ENCODE peak calls at places on chromosomes 6 and 20, in seven cellular contexts. One of them, this sample, is unnamed.
A peak's percentile ranks its signal among the peaks of the same experiment; 100 is the strongest.

GRCh38 chr20:3390759-3391500 is 16.5 kb downstream of the DNAAF9 start:
- DNase-seq in Peyer's patch: no peak
- DNase-seq in naive thymus-derived CD8-positive, alpha-beta T cell: no peak
- DNase-seq in Calu3: no peak
- DNase-seq in NCI-H1694 treated with DMSO at 0.1 percent for 48 hours: no peak
- DNase-seq in amniotic stem cell: no peak
- DNase-seq in HFFc6: no peak
- DNase-seq in this sample: no peak

GRCh38 chr20:16352321-16352720 is 220.9 kb downstream of the KIF16B start:
- DNase-seq in amniotic stem cell: no peak
- DNase-seq in HFFc6: no peak
- DNase-seq in Calu3: no peak
- DNase-seq in NCI-H1694 treated with DMSO at 0.1 percent for 48 hours: no peak
- DNase-seq in Peyer's patch: no peak
- DNase-seq in naive thymus-derived CD8-positive, alpha-beta T cell: no peak
- DNase-seq in this sample: no peak

GRCh38 chr6:14294270-14294951 is 176.8 kb downstream of the CD83 start:
- DNase-seq in Calu3: no peak
- DNase-seq in amniotic stem cell: no peak
- DNase-seq in naive thymus-derived CD8-positive, alpha-beta T cell: no peak
- DNase-seq in NCI-H1694 treated with DMSO at 0.1 percent for 48 hours: no peak
- DNase-seq in Peyer's patch: no peak
- DNase-seq in HFFc6: no peak
- DNase-seq in this sample: no peak

GRCh38 chr6:51480040-51480439 is 607.4 kb downstream of the PKHD1 start:
- DNase-seq in Peyer's patch: peak; percentile 48
- DNase-seq in HFFc6: no peak
- DNase-seq in amniotic stem cell: no peak
- DNase-seq in NCI-H1694 treated with DMSO at 0.1 percent for 48 hours: no peak
- DNase-seq in naive thymus-derived CD8-positive, alpha-beta T cell: no peak
- DNase-seq in Calu3: no peak
- DNase-seq in this sample: no peak

GRCh38 chr6:142088858-142089216 is 43.9 kb upstream of the GJE1 start:
- DNase-seq in naive thymus-derived CD8-positive, alpha-beta T cell: no peak
- DNase-seq in amniotic stem cell: no peak
- DNase-seq in NCI-H1694 treated with DMSO at 0.1 percent for 48 hours: no peak
- DNase-seq in HFFc6: peak; percentile 24
- DNase-seq in Peyer's patch: no peak
- DNase-seq in Calu3: no peak
- DNase-seq in this sample: no peak

GRCh38 chr6:109059591-109060021 is 35.0 kb downstream of the SESN1 start:
- DNase-seq in Calu3: no peak
- DNase-seq in HFFc6: no peak
- DNase-seq in NCI-H1694 treated with DMSO at 0.1 percent for 48 hours: no peak
- DNase-seq in naive thymus-derived CD8-positive, alpha-beta T cell: no peak
- DNase-seq in Peyer's patch: no peak
- DNase-seq in amniotic stem cell: no peak
- DNase-seq in this sample: no peak

GRCh38 chr20:7585126-7585679 is 355.1 kb downstream of the HAO1 start:
- DNase-seq in amniotic stem cell: no peak
- DNase-seq in NCI-H1694 treated with DMSO at 0.1 percent for 48 hours: no peak
- DNase-seq in HFFc6: no peak
- DNase-seq in naive thymus-derived CD8-positive, alpha-beta T cell: no peak
- DNase-seq in Peyer's patch: no peak
- DNase-seq in Calu3: peak; percentile 12
- DNase-seq in this sample: no peak

GRCh38 chr20:63453029-63453523 is 19.4 kb downstream of the KCNQ2 start:
- DNase-seq in naive thymus-derived CD8-positive, alpha-beta T cell: no peak
- DNase-seq in amniotic stem cell: no peak
- DNase-seq in HFFc6: no peak
- DNase-seq in Peyer's patch: no peak
- DNase-seq in Calu3: peak; percentile 57
- DNase-seq in NCI-H1694 treated with DMSO at 0.1 percent for 48 hours: no peak
- DNase-seq in this sample: no peak

GRCh38 chr6:67535946-67536345 is 1099.1 kb upstream of the ADGRB3 start:
- DNase-seq in HFFc6: no peak
- DNase-seq in naive thymus-derived CD8-positive, alpha-beta T cell: no peak
- DNase-seq in amniotic stem cell: no peak
- DNase-seq in Calu3: no peak
- DNase-seq in Peyer's patch: no peak
- DNase-seq in NCI-H1694 treated with DMSO at 0.1 percent for 48 hours: no peak
- DNase-seq in this sample: no peak

GRCh38 chr6:82176616-82177015 is 70.9 kb downstream of the IBTK start:
- DNase-seq in HFFc6: no peak
- DNase-seq in Calu3: no peak
- DNase-seq in naive thymus-derived CD8-positive, alpha-beta T cell: no peak
- DNase-seq in Peyer's patch: no peak
- DNase-seq in amniotic stem cell: no peak
- DNase-seq in NCI-H1694 treated with DMSO at 0.1 percent for 48 hours: no peak
- DNase-seq in this sample: no peak

GRCh38 chr20:57618766-57619052 is 1.5 kb downstream of the ZBP1 start:
- DNase-seq in naive thymus-derived CD8-positive, alpha-beta T cell: no peak
- DNase-seq in Calu3: no peak
- DNase-seq in Peyer's patch: no peak
- DNase-seq in amniotic stem cell: no peak
- DNase-seq in HFFc6: no peak
- DNase-seq in NCI-H1694 treated with DMSO at 0.1 percent for 48 hours: no peak
- DNase-seq in this sample: no peak

GRCh38 chr6:134870677-134871498 is 79.0 kb downstream of the ALDH8A1 start:
- DNase-seq in Calu3: no peak
- DNase-seq in NCI-H1694 treated with DMSO at 0.1 percent for 48 hours: no peak
- DNase-seq in naive thymus-derived CD8-positive, alpha-beta T cell: no peak
- DNase-seq in Peyer's patch: no peak
- DNase-seq in HFFc6: no peak
- DNase-seq in amniotic stem cell: no peak
- DNase-seq in this sample: no peak

GRCh38 chr20:1831606-1832005 is 63.6 kb upstream of the SIRPA start:
- DNase-seq in HFFc6: no peak
- DNase-seq in NCI-H1694 treated with DMSO at 0.1 percent for 48 hours: no peak
- DNase-seq in Calu3: no peak
- DNase-seq in Peyer's patch: no peak
- DNase-seq in naive thymus-derived CD8-positive, alpha-beta T cell: no peak
- DNase-seq in amniotic stem cell: no peak
- DNase-seq in this sample: no peak

GRCh38 chr6:31850765-31851484 is 11.7 kb downstream of the NEU1 start:
- DNase-seq in naive thymus-derived CD8-positive, alpha-beta T cell: no peak
- DNase-seq in Peyer's patch: no peak
- DNase-seq in NCI-H1694 treated with DMSO at 0.1 percent for 48 hours: no peak
- DNase-seq in amniotic stem cell: no peak
- DNase-seq in Calu3: no peak
- DNase-seq in HFFc6: no peak
- DNase-seq in this sample: no peak

GRCh38 chr6:38522322-38522721 is 117.4 kb downstream of the BTBD9 start:
- DNase-seq in NCI-H1694 treated with DMSO at 0.1 percent for 48 hours: no peak
- DNase-seq in Peyer's patch: no peak
- DNase-seq in amniotic stem cell: no peak
- DNase-seq in HFFc6: no peak
- DNase-seq in Calu3: no peak
- DNase-seq in naive thymus-derived CD8-positive, alpha-beta T cell: no peak
- DNase-seq in this sample: no peak

GRCh38 chr6:45608252-45608911 is 230.6 kb upstream of the SUPT3H start:
- DNase-seq in NCI-H1694 treated with DMSO at 0.1 percent for 48 hours: no peak
- DNase-seq in naive thymus-derived CD8-positive, alpha-beta T cell: no peak
- DNase-seq in HFFc6: no peak
- DNase-seq in Peyer's patch: no peak
- DNase-seq in Calu3: peak; percentile 42
- DNase-seq in amniotic stem cell: no peak
- DNase-seq in this sample: no peak

GRCh38 chr20:25269833-25270170 is 21.9 kb downstream of the PYGB start:
- DNase-seq in Peyer's patch: peak; percentile 37
- DNase-seq in HFFc6: no peak
- DNase-seq in amniotic stem cell: no peak
- DNase-seq in naive thymus-derived CD8-positive, alpha-beta T cell: no peak
- DNase-seq in Calu3: no peak
- DNase-seq in NCI-H1694 treated with DMSO at 0.1 percent for 48 hours: no peak
- DNase-seq in this sample: peak; percentile 18

GRCh38 chr6:40936810-40937209 is 102.2 kb downstream of the UNC5CL start:
- DNase-seq in Peyer's patch: no peak
- DNase-seq in Calu3: no peak
- DNase-seq in amniotic stem cell: peak; percentile 63
- DNase-seq in HFFc6: peak; percentile 88
- DNase-seq in NCI-H1694 treated with DMSO at 0.1 percent for 48 hours: no peak
- DNase-seq in naive thymus-derived CD8-positive, alpha-beta T cell: no peak
- DNase-seq in this sample: no peak

GRCh38 chr20:19274412-19275015 is 62.1 kb downstream of the SLC24A3 start:
- DNase-seq in naive thymus-derived CD8-positive, alpha-beta T cell: no peak
- DNase-seq in Calu3: no peak
- DNase-seq in Peyer's patch: no peak
- DNase-seq in HFFc6: no peak
- DNase-seq in NCI-H1694 treated with DMSO at 0.1 percent for 48 hours: no peak
- DNase-seq in amniotic stem cell: no peak
- DNase-seq in this sample: peak; percentile 67

GRCh38 chr20:61571221-61571620 is 319.2 kb downstream of the CDH4 start:
- DNase-seq in amniotic stem cell: no peak
- DNase-seq in HFFc6: no peak
- DNase-seq in NCI-H1694 treated with DMSO at 0.1 percent for 48 hours: no peak
- DNase-seq in Calu3: no peak
- DNase-seq in naive thymus-derived CD8-positive, alpha-beta T cell: no peak
- DNase-seq in Peyer's patch: no peak
- DNase-seq in this sample: no peak

GRCh38 chr20:37657924-37658800 is 35.7 kb upstream of the CTNNBL1 start:
- DNase-seq in Peyer's patch: no peak
- DNase-seq in Calu3: no peak
- DNase-seq in amniotic stem cell: no peak
- DNase-seq in HFFc6: no peak
- DNase-seq in NCI-H1694 treated with DMSO at 0.1 percent for 48 hours: no peak
- DNase-seq in naive thymus-derived CD8-positive, alpha-beta T cell: no peak
- DNase-seq in this sample: no peak

GRCh38 chr20:34512266-34512954 is 3.8 kb upstream of the DYNLRB1 start:
- DNase-seq in HFFc6: no peak
- DNase-seq in NCI-H1694 treated with DMSO at 0.1 percent for 48 hours: no peak
- DNase-seq in Calu3: no peak
- DNase-seq in Peyer's patch: no peak
- DNase-seq in amniotic stem cell: no peak
- DNase-seq in naive thymus-derived CD8-positive, alpha-beta T cell: no peak
- DNase-seq in this sample: no peak

GRCh38 chr6:170276369-170277057 is 14.4 kb downstream of the DLL1 start:
- DNase-seq in HFFc6: no peak
- DNase-seq in NCI-H1694 treated with DMSO at 0.1 percent for 48 hours: no peak
- DNase-seq in Peyer's patch: peak; percentile 71
- DNase-seq in Calu3: no peak
- DNase-seq in amniotic stem cell: no peak
- DNase-seq in naive thymus-derived CD8-positive, alpha-beta T cell: no peak
- DNase-seq in this sample: peak; percentile 44

GRCh38 chr6:163861627-163862026 is 447.1 kb downstream of the QKI start:
- DNase-seq in Peyer's patch: no peak
- DNase-seq in naive thymus-derived CD8-positive, alpha-beta T cell: no peak
- DNase-seq in amniotic stem cell: no peak
- DNase-seq in NCI-H1694 treated with DMSO at 0.1 percent for 48 hours: no peak
- DNase-seq in Calu3: no peak
- DNase-seq in HFFc6: no peak
- DNase-seq in this sample: no peak

GRCh38 chr20:16844406-16844805 is 96.2 kb downstream of the OTOR start:
- DNase-seq in HFFc6: no peak
- DNase-seq in Peyer's patch: no peak
- DNase-seq in amniotic stem cell: no peak
- DNase-seq in Calu3: no peak
- DNase-seq in NCI-H1694 treated with DMSO at 0.1 percent for 48 hours: no peak
- DNase-seq in naive thymus-derived CD8-positive, alpha-beta T cell: no peak
- DNase-seq in this sample: no peak

GRCh38 chr6:148520109-148520841 is 177.6 kb downstream of the SASH1 start:
- DNase-seq in Calu3: no peak
- DNase-seq in Peyer's patch: peak; percentile 90
- DNase-seq in NCI-H1694 treated with DMSO at 0.1 percent for 48 hours: no peak
- DNase-seq in naive thymus-derived CD8-positive, alpha-beta T cell: no peak
- DNase-seq in HFFc6: no peak
- DNase-seq in amniotic stem cell: no peak
- DNase-seq in this sample: no peak

GRCh38 chr6:139335447-139336210 is 38.8 kb downstream of the CITED2 start:
- DNase-seq in HFFc6: no peak
- DNase-seq in naive thymus-derived CD8-positive, alpha-beta T cell: no peak
- DNase-seq in NCI-H1694 treated with DMSO at 0.1 percent for 48 hours: no peak
- DNase-seq in Peyer's patch: no peak
- DNase-seq in amniotic stem cell: no peak
- DNase-seq in Calu3: no peak
- DNase-seq in this sample: no peak

GRCh38 chr6:49110876-49111275 is 352.2 kb downstream of the MMUT start:
- DNase-seq in amniotic stem cell: no peak
- DNase-seq in Peyer's patch: no peak
- DNase-seq in NCI-H1694 treated with DMSO at 0.1 percent for 48 hours: no peak
- DNase-seq in HFFc6: no peak
- DNase-seq in Calu3: no peak
- DNase-seq in naive thymus-derived CD8-positive, alpha-beta T cell: no peak
- DNase-seq in this sample: no peak

GRCh38 chr20:53149652-53150205 is 177.6 kb downstream of the TSHZ2 start:
- DNase-seq in amniotic stem cell: no peak
- DNase-seq in naive thymus-derived CD8-positive, alpha-beta T cell: no peak
- DNase-seq in HFFc6: no peak
- DNase-seq in Peyer's patch: no peak
- DNase-seq in Calu3: no peak
- DNase-seq in NCI-H1694 treated with DMSO at 0.1 percent for 48 hours: no peak
- DNase-seq in this sample: no peak

GRCh38 chr20:7742479-7742878 is 197.8 kb downstream of the HAO1 start:
- DNase-seq in naive thymus-derived CD8-positive, alpha-beta T cell: no peak
- DNase-seq in Calu3: peak; percentile 26
- DNase-seq in Peyer's patch: no peak
- DNase-seq in HFFc6: no peak
- DNase-seq in NCI-H1694 treated with DMSO at 0.1 percent for 48 hours: peak; percentile 42
- DNase-seq in amniotic stem cell: no peak
- DNase-seq in this sample: peak; percentile 29

GRCh38 chr6:13561624-13562267 is 12.7 kb upstream of the SIRT5 start:
- DNase-seq in NCI-H1694 treated with DMSO at 0.1 percent for 48 hours: no peak
- DNase-seq in amniotic stem cell: no peak
- DNase-seq in HFFc6: no peak
- DNase-seq in Peyer's patch: no peak
- DNase-seq in naive thymus-derived CD8-positive, alpha-beta T cell: no peak
- DNase-seq in Calu3: no peak
- DNase-seq in this sample: no peak

GRCh38 chr6:52154381-52154780 is 31.8 kb upstream of the IL17A start:
- DNase-seq in naive thymus-derived CD8-positive, alpha-beta T cell: no peak
- DNase-seq in Calu3: no peak
- DNase-seq in Peyer's patch: no peak
- DNase-seq in NCI-H1694 treated with DMSO at 0.1 percent for 48 hours: no peak
- DNase-seq in HFFc6: no peak
- DNase-seq in amniotic stem cell: no peak
- DNase-seq in this sample: no peak

GRCh38 chr6:130620338-130620781 is 206.8 kb upstream of the SMLR1 start:
- DNase-seq in HFFc6: peak; percentile 68
- DNase-seq in Calu3: no peak
- DNase-seq in naive thymus-derived CD8-positive, alpha-beta T cell: no peak
- DNase-seq in Peyer's patch: no peak
- DNase-seq in amniotic stem cell: no peak
- DNase-seq in NCI-H1694 treated with DMSO at 0.1 percent for 48 hours: no peak
- DNase-seq in this sample: no peak

GRCh38 chr6:82877213-82878195 is 188.1 kb downstream of the UBE3D start:
- DNase-seq in Peyer's patch: no peak
- DNase-seq in amniotic stem cell: no peak
- DNase-seq in NCI-H1694 treated with DMSO at 0.1 percent for 48 hours: no peak
- DNase-seq in HFFc6: no peak
- DNase-seq in naive thymus-derived CD8-positive, alpha-beta T cell: no peak
- DNase-seq in Calu3: no peak
- DNase-seq in this sample: no peak

GRCh38 chr20:1108437-1108920 is 9.9 kb upstream of the PSMF1 start:
- DNase-seq in HFFc6: peak; percentile 39
- DNase-seq in naive thymus-derived CD8-positive, alpha-beta T cell: peak; percentile 48
- DNase-seq in Peyer's patch: peak; percentile 84
- DNase-seq in NCI-H1694 treated with DMSO at 0.1 percent for 48 hours: peak; percentile 13
- DNase-seq in amniotic stem cell: no peak
- DNase-seq in Calu3: peak; percentile 41
- DNase-seq in this sample: peak; percentile 63

GRCh38 chr6:42726485-42727083 is 4.2 kb upstream of the PRPH2 start:
- DNase-seq in naive thymus-derived CD8-positive, alpha-beta T cell: peak; percentile 73
- DNase-seq in HFFc6: peak; percentile 74
- DNase-seq in Peyer's patch: peak; percentile 90
- DNase-seq in Calu3: peak; percentile 78
- DNase-seq in NCI-H1694 treated with DMSO at 0.1 percent for 48 hours: peak; percentile 79
- DNase-seq in amniotic stem cell: peak; percentile 77
- DNase-seq in this sample: peak; percentile 81

This sample was measured in stomach.